ENCODE peak calls at places on chromosomes 11 and 22, in nine cellular contexts. One of them, this sample, is unnamed. For H3K4me1, the result is how much of the 10 kb centered on the place peaks cover.

GRCh38 chr22:35070451-35071093 is 4.6 kb downstream of the ISX start:
- DNase-seq in tibial nerve: no peak
- DNase-seq in HepG2: no peak
- DNase-seq in transverse colon: no peak
- DNase-seq in body of pancreas: no peak
- DNase-seq in sigmoid colon: no peak
- DNase-seq in A549: no peak
- DNase-seq in adrenal gland: no peak
- DNase-seq in IMR-90: no peak
- DNase-seq in this sample: no peak

GRCh38 chr22:23826510-23827350 is 12.1 kb downstream of the DERL3 start:
- DNase-seq in tibial nerve: no peak
- DNase-seq in HepG2: no peak
- DNase-seq in transverse colon: no peak
- DNase-seq in body of pancreas: no peak
- DNase-seq in sigmoid colon: peak
- DNase-seq in A549: no peak
- DNase-seq in adrenal gland: no peak
- DNase-seq in IMR-90: peak
- DNase-seq in this sample: peak

GRCh38 chr11:73996161-73996747 is 12.6 kb downstream of the UCP3 start:
- DNase-seq in tibial nerve: no peak
- DNase-seq in HepG2: no peak
- DNase-seq in transverse colon: peak
- DNase-seq in body of pancreas: no peak
- DNase-seq in sigmoid colon: peak
- DNase-seq in A549: no peak
- DNase-seq in adrenal gland: no peak
- DNase-seq in IMR-90: no peak
- DNase-seq in this sample: peak

GRCh38 chr11:45298718-45299117 is 12.6 kb upstream of the SYT13 start:
- DNase-seq in tibial nerve: no peak
- DNase-seq in HepG2: no peak
- DNase-seq in transverse colon: no peak
- DNase-seq in body of pancreas: no peak
- DNase-seq in sigmoid colon: no peak
- DNase-seq in A549: no peak
- DNase-seq in adrenal gland: no peak
- DNase-seq in IMR-90: no peak
- DNase-seq in this sample: no peak

GRCh38 chr22:43188829-43189545 is 2.1 kb upstream of the TTLL12 start:
- DNase-seq in tibial nerve: no peak
- DNase-seq in HepG2: peak
- DNase-seq in transverse colon: no peak
- DNase-seq in body of pancreas: no peak
- DNase-seq in sigmoid colon: no peak
- DNase-seq in A549: no peak
- DNase-seq in adrenal gland: no peak
- DNase-seq in IMR-90: no peak
- DNase-seq in this sample: no peak

GRCh38 chr22:39568278-39568981 is 2.1 kb upstream of the CACNA1I start:
- DNase-seq in tibial nerve: no peak
- DNase-seq in HepG2: no peak
- DNase-seq in transverse colon: no peak
- DNase-seq in body of pancreas: no peak
- DNase-seq in sigmoid colon: no peak
- DNase-seq in A549: no peak
- DNase-seq in adrenal gland: peak
- DNase-seq in IMR-90: no peak
- DNase-seq in this sample: no peak

GRCh38 chr11:116849491-116849890 is 12.1 kb upstream of the APOA1 start:
- DNase-seq in tibial nerve: no peak
- DNase-seq in HepG2: no peak
- DNase-seq in transverse colon: no peak
- DNase-seq in body of pancreas: no peak
- DNase-seq in sigmoid colon: no peak
- DNase-seq in A549: no peak
- DNase-seq in adrenal gland: no peak
- DNase-seq in IMR-90: no peak
- DNase-seq in this sample: no peak

GRCh38 chr22:30318773-30319419 is 7.8 kb downstream of the TBC1D10A start:
- DNase-seq in tibial nerve: no peak
- DNase-seq in HepG2: no peak
- DNase-seq in transverse colon: no peak
- DNase-seq in body of pancreas: no peak
- DNase-seq in sigmoid colon: no peak
- DNase-seq in A549: no peak
- DNase-seq in adrenal gland: no peak
- DNase-seq in IMR-90: no peak
- DNase-seq in this sample: no peak

GRCh38 chr11:75352417-75353206 is 1.2 kb upstream of the ARRB1 start:
- DNase-seq in tibial nerve: no peak
- DNase-seq in HepG2: no peak
- DNase-seq in transverse colon: peak
- DNase-seq in body of pancreas: peak
- DNase-seq in sigmoid colon: peak
- DNase-seq in A549: no peak
- DNase-seq in adrenal gland: peak
- DNase-seq in IMR-90: no peak
- DNase-seq in this sample: peak

GRCh38 chr22:30426395-30427353 is 1.1 kb downstream of the MTFP1 start:
- DNase-seq in tibial nerve: peak
- DNase-seq in HepG2: peak
- DNase-seq in transverse colon: peak
- DNase-seq in body of pancreas: peak
- DNase-seq in sigmoid colon: peak
- DNase-seq in A549: peak
- DNase-seq in adrenal gland: peak
- DNase-seq in IMR-90: peak
- DNase-seq in this sample: peak

GRCh38 chr11:2673871-2674471 is 25.8 kb downstream of the KCNQ1OT1 start:
- DNase-seq in tibial nerve: no peak
- DNase-seq in HepG2: no peak
- DNase-seq in transverse colon: no peak
- DNase-seq in body of pancreas: no peak
- DNase-seq in sigmoid colon: peak
- DNase-seq in A549: no peak
- DNase-seq in adrenal gland: peak
- DNase-seq in IMR-90: no peak
- DNase-seq in this sample: peak

GRCh38 chr11:12449961-12450715 is 72.8 kb downstream of the PARVA start:
- DNase-seq in tibial nerve: no peak
- DNase-seq in HepG2: no peak
- DNase-seq in transverse colon: no peak
- DNase-seq in body of pancreas: no peak
- DNase-seq in sigmoid colon: no peak
- DNase-seq in A549: peak
- DNase-seq in adrenal gland: no peak
- DNase-seq in IMR-90: peak
- DNase-seq in this sample: no peak

GRCh38 chr11:121961228-121961860 is 154.7 kb downstream of the BLID start:
- DNase-seq in tibial nerve: no peak
- DNase-seq in HepG2: no peak
- DNase-seq in transverse colon: no peak
- DNase-seq in body of pancreas: no peak
- DNase-seq in sigmoid colon: no peak
- DNase-seq in A549: no peak
- DNase-seq in adrenal gland: no peak
- DNase-seq in IMR-90: peak
- DNase-seq in this sample: no peak

GRCh38 chr11:80860632-80861031 is 1419.8 kb upstream of the TENM4 start:
- DNase-seq in tibial nerve: no peak
- DNase-seq in HepG2: no peak
- DNase-seq in transverse colon: no peak
- DNase-seq in body of pancreas: no peak
- DNase-seq in sigmoid colon: no peak
- DNase-seq in A549: no peak
- DNase-seq in adrenal gland: no peak
- DNase-seq in IMR-90: no peak
- DNase-seq in this sample: no peak

DNA sequence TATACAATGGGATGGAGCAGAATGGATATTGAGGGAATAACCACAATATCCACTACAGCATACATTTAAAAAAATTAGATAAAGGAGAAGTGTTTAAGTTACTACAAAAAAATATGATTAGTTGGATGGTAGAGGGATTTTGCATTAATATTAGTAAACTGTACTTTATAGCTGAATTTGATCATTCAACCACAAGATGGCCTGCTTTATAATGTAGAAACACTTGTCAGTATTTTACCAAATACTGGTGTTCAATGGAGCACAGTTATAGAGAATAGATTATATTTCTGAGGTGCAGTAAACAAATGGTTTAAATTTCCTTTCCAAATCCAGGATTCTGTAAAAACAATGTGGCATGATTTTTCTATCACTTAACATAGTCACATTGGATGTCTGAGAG is 818.8 kb upstream of the CHORDC1 start:
- DNase-seq in tibial nerve: no peak
- DNase-seq in HepG2: no peak
- DNase-seq in transverse colon: no peak
- DNase-seq in body of pancreas: no peak
- DNase-seq in sigmoid colon: no peak
- DNase-seq in A549: no peak
- DNase-seq in adrenal gland: no peak
- DNase-seq in IMR-90: no peak
- DNase-seq in this sample: no peak
- TF ChIP-seq CTCF in tibial nerve: no peak
- TF ChIP-seq CTCF in HepG2: no peak
- TF ChIP-seq CTCF in transverse colon: no peak
- TF ChIP-seq CTCF in body of pancreas: peak
- TF ChIP-seq CTCF in sigmoid colon: no peak
- TF ChIP-seq CTCF in A549: peak
- TF ChIP-seq CTCF in adrenal gland: peak
- TF ChIP-seq CTCF in IMR-90: peak
- TF ChIP-seq CTCF in this sample: no peak

GRCh38 chr11:841981-842369 is 354 bp downstream of the POLR2L start:
- DNase-seq in tibial nerve: no peak
- DNase-seq in HepG2: no peak
- DNase-seq in transverse colon: no peak
- DNase-seq in body of pancreas: no peak
- DNase-seq in sigmoid colon: no peak
- DNase-seq in A549: no peak
- DNase-seq in adrenal gland: peak
- DNase-seq in IMR-90: no peak
- DNase-seq in this sample: no peak
- H3K4me1 ChIP-seq in tibial nerve: half or more
- H3K4me1 ChIP-seq in HepG2: half or more
- H3K4me1 ChIP-seq in transverse colon: under half
- H3K4me1 ChIP-seq in body of pancreas: half or more
- H3K4me1 ChIP-seq in sigmoid colon: under half
- H3K4me1 ChIP-seq in A549: half or more
- H3K4me1 ChIP-seq in adrenal gland: under half
- H3K4me1 ChIP-seq in IMR-90: under half
- H3K4me1 ChIP-seq in this sample: under half

GRCh38 chr11:46392421-46393230 is 1.1 kb upstream of the CHRM4 start:
- DNase-seq in tibial nerve: peak
- DNase-seq in HepG2: peak
- DNase-seq in transverse colon: peak
- DNase-seq in body of pancreas: peak
- DNase-seq in sigmoid colon: peak
- DNase-seq in A549: peak
- DNase-seq in adrenal gland: peak
- DNase-seq in IMR-90: peak
- DNase-seq in this sample: peak
- TF ChIP-seq POLR2A in tibial nerve: no peak
- TF ChIP-seq POLR2A in HepG2: no peak
- TF ChIP-seq POLR2A in transverse colon: no peak
- TF ChIP-seq POLR2A in body of pancreas: no peak
- TF ChIP-seq POLR2A in sigmoid colon: no peak
- TF ChIP-seq POLR2A in A549: no peak
- TF ChIP-seq POLR2A in adrenal gland: no peak
- TF ChIP-seq POLR2A in IMR-90: no peak
- TF ChIP-seq POLR2A in this sample: no peak

GRCh38 chr11:64849600-64850356 is 5.3 kb upstream of the CDC42BPG start:
- DNase-seq in tibial nerve: no peak
- DNase-seq in HepG2: no peak
- DNase-seq in transverse colon: no peak
- DNase-seq in body of pancreas: no peak
- DNase-seq in sigmoid colon: no peak
- DNase-seq in A549: no peak
- DNase-seq in adrenal gland: no peak
- DNase-seq in IMR-90: no peak
- DNase-seq in this sample: no peak

GRCh38 chr11:64850979-64851567 is 6.6 kb upstream of the CDC42BPG start:
- DNase-seq in tibial nerve: no peak
- DNase-seq in HepG2: no peak
- DNase-seq in transverse colon: peak
- DNase-seq in body of pancreas: no peak
- DNase-seq in sigmoid colon: no peak
- DNase-seq in A549: no peak
- DNase-seq in adrenal gland: no peak
- DNase-seq in IMR-90: no peak
- DNase-seq in this sample: peak

GRCh38 chr11:64846998-64847666 is 2.7 kb upstream of the CDC42BPG start:
- DNase-seq in tibial nerve: peak
- DNase-seq in HepG2: peak
- DNase-seq in transverse colon: peak
- DNase-seq in body of pancreas: peak
- DNase-seq in sigmoid colon: peak
- DNase-seq in A549: peak
- DNase-seq in adrenal gland: peak
- DNase-seq in IMR-90: peak
- DNase-seq in this sample: peak

GRCh38 chr11:64848214-64848778 is 3.8 kb upstream of the CDC42BPG start:
- DNase-seq in tibial nerve: no peak
- DNase-seq in HepG2: no peak
- DNase-seq in transverse colon: no peak
- DNase-seq in body of pancreas: no peak
- DNase-seq in sigmoid colon: no peak
- DNase-seq in A549: no peak
- DNase-seq in adrenal gland: no peak
- DNase-seq in IMR-90: no peak
- DNase-seq in this sample: no peak

DNA sequence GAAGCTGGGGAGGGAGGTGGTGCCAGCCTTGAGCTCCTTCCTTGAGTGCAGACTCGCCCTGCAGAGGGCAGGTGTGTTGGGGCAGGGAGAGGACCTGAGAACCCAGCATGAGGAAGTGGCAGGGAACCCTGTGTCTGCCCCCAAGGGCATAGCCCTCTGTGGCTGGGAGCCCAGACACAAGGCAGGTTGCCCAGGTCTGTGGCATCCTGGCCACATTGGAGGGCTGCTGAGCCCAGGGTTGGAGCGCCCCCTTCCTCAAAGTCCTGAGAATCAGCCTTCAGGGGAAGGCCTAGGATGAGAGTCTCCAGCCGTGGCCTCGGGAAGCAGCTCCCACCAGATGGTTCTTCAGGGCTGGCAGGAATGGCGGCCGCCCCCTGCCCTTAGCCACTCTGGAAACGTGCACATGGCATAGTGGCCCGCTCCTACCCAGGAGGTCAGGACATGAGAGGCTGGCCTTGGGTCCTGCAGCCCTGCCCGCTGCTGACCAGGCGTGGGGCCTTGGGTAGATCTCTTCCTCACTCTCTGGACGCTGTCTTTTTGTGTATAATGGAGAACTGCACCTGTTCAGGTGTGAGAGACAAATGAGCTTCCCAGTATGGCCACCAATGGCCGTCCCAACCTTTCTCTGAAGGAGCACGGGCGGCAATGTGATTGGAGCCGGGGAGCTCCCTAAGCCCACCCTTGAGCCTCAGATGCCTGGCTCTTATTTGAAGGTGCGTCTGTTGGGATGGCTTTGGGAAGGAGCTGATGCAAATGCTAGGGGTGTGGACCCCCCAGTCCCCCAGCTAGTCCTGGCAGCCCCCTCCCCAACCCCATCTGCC is 4.5 kb upstream of the CDC42BPG start:
- DNase-seq in tibial nerve: no peak
- DNase-seq in HepG2: no peak
- DNase-seq in transverse colon: peak
- DNase-seq in body of pancreas: peak
- DNase-seq in sigmoid colon: no peak
- DNase-seq in A549: no peak
- DNase-seq in adrenal gland: no peak
- DNase-seq in IMR-90: no peak
- DNase-seq in this sample: peak
- TF ChIP-seq CTCF in tibial nerve: no peak
- TF ChIP-seq CTCF in HepG2: peak
- TF ChIP-seq CTCF in transverse colon: no peak
- TF ChIP-seq CTCF in body of pancreas: peak
- TF ChIP-seq CTCF in sigmoid colon: no peak
- TF ChIP-seq CTCF in A549: peak
- TF ChIP-seq CTCF in adrenal gland: no peak
- TF ChIP-seq CTCF in IMR-90: no peak
- TF ChIP-seq CTCF in this sample: peak

This sample was measured in spleen.